ENCODE peak calls at places on chromosomes 5 and 9, in four cellular contexts. T, H, J and V are unnamed samples. For H3K4me1, the result is how much of the 10 kb centered on the place peaks cover.

GRCh38 chr9:130847306-130848217 is 12.5 kb downstream of the ABL1 start:
- DNase-seq in T (peak), H (peak), J (peak), V (peak)

GRCh38 chr9:31140316-31140715 is 1244.1 kb upstream of the ACO1 start:
- DNase-seq in T (peak), H (peak), J (no peak), V (peak)

GRCh38 chr5:131550606-131551005 is 84.4 kb downstream of the RAPGEF6 start:
- DNase-seq in T (no peak), H (no peak), J (no peak), V (no peak)

GRCh38 chr9:36436909-36437308 is 36.8 kb upstream of the RNF38 start:
- DNase-seq in T (peak), H (no peak), J (no peak), V (no peak)

GRCh38 chr5:176822426-176823075 is 12.2 kb downstream of the UNC5A start:
- DNase-seq in T (no peak), H (peak), J (no peak), V (no peak)

GRCh38 chr5:177098103-177098771 is 11.5 kb downstream of the FGFR4 start:
- DNase-seq in T (peak), H (no peak), J (no peak), V (no peak)

GRCh38 chr9:117156150-117156688 is 258.6 kb downstream of the ASTN2 start:
- DNase-seq in T (no peak), H (no peak), J (peak), V (no peak)

GRCh38 chr5:61332891-61333350 is 863 bp downstream of the ZSWIM6 start:
- DNase-seq in T (peak), H (peak), J (no peak), V (peak)

GRCh38 chr9:106859957-106860715 is 2.8 kb upstream of the ZNF462 start:
- DNase-seq in T (peak), H (peak), J (no peak), V (peak)

GRCh38 chr5:143755969-143756368 is 56.0 kb upstream of the HMHB1 start:
- DNase-seq in T (no peak), H (no peak), J (no peak), V (no peak)

GRCh38 chr9:92882276-92882675 is 4.4 kb upstream of the ZNF484 start:
- DNase-seq in T (no peak), H (no peak), J (no peak), V (no peak)

GRCh38 chr5:152905286-152905685 is 500.2 kb upstream of the NMUR2 start:
- DNase-seq in T (no peak), H (no peak), J (no peak), V (no peak)

GRCh38 chr5:3181641-3182040 is 414.0 kb upstream of the IRX1 start:
- DNase-seq in T (no peak), H (no peak), J (no peak), V (no peak)

GRCh38 chr5:109859537-109859936 is 169.8 kb downstream of the MAN2A1 start:
- DNase-seq in T (peak), H (no peak), J (no peak), V (no peak)

GRCh38 chr5:52989025-52989780 is at the start of gene ITGA2:
- DNase-seq in T (peak), H (peak), J (peak), V (peak)

GRCh38 chr9:135959814-135960213 is 1.4 kb downstream of the UBAC1 start:
- DNase-seq in T (no peak), H (no peak), J (no peak), V (no peak)

GRCh38 chr5:135471726-135472125 is 19.6 kb upstream of the TIFAB start:
- DNase-seq in T (no peak), H (no peak), J (no peak), V (no peak)

GRCh38 chr5:84635235-84636055 is 250.8 kb upstream of the EDIL3 start:
- DNase-seq in T (no peak), H (no peak), J (no peak), V (no peak)

GRCh38 chr5:140986117-140986521 is 19.8 kb downstream of the PCDHAC2 start:
- DNase-seq in T (no peak), H (no peak), J (no peak), V (peak)

GRCh38 chr5:131564229-131564652 is 70.8 kb downstream of the RAPGEF6 start:
- DNase-seq in T (no peak), H (no peak), J (no peak), V (no peak)

GRCh38 chr9:122005597-122005996 is 87.5 kb downstream of the TTLL11 start:
- DNase-seq in T (peak), H (peak), J (peak), V (peak)

GRCh38 chr5:77561965-77562364 is 69.8 kb upstream of the WDR41 start:
- DNase-seq in T (no peak), H (no peak), J (no peak), V (no peak)

GRCh38 chr5:86427158-86427557 is 190.6 kb upstream of the COX7C start:
- DNase-seq in T (no peak), H (no peak), J (no peak), V (no peak)

GRCh38 chr9:19946446-19947109 is 157.7 kb upstream of the SLC24A2 start:
- DNase-seq in T (no peak), H (peak), J (no peak), V (peak)

GRCh38 chr5:77850536-77851228 is 74.5 kb upstream of the TBCA start:
- DNase-seq in T (no peak), H (no peak), J (peak), V (no peak)

GRCh38 chr9:96135071-96135825 is 166.7 kb downstream of the HSD17B3 start:
- DNase-seq in T (peak), H (no peak), J (no peak), V (no peak)

GRCh38 chr9:96137666-96138429 is 164.1 kb downstream of the HSD17B3 start:
- DNase-seq in T (peak), H (no peak), J (no peak), V (no peak)

GRCh38 chr9:96133296-96134010 is 168.5 kb downstream of the HSD17B3 start:
- DNase-seq in T (no peak), H (no peak), J (no peak), V (no peak)

GRCh38 chr9:96136992-96137665 is 164.8 kb downstream of the HSD17B3 start:
- DNase-seq in T (peak), H (peak), J (no peak), V (no peak)

DNA sequence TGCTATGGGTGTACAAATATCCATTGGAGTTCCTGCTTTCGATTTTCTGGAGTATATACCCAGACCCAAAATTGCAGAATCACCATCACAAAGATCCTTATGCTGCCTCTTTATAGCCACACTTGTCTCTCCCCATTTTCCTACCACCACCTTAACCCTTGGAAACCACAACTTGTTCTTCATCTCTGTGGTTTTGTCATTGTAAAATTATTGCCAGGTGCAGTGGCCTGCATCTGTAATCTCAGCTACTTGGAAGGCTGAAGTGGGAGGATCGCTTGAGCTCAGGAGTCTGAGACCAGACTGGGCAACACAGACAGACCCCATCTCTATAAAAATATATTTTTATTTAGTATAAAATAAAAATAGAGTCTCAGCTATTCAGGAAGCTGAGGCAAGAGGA is 166.1 kb downstream of the HSD17B3 start:
- DNase-seq in T (no peak), H (no peak), J (no peak), V (no peak)
- H3K4me1 ChIP-seq in T (under half), H (under half), J (under half), V (under half)

DNA sequence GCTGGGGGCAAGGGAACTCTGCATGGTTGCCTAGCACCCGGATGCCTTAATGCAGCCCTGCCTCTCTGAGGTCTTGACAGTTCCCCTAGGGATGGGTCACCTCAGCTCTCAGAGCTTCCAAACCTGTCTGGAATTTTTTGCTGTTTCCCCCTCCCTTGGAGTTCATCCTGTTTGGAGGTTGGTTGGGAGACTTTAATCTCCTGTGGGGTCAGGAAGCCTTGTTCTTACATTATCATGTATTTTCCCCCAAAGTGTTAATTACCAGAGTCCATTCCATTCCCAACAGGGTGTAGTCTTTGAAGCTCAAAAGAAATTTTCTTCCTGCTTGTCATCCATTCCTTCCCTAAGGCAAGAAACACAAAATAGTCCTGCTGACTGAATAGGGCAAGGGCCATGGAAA is 150.3 kb upstream of the SPRY4 start:
- DNase-seq in T (no peak), H (no peak), J (no peak), V (no peak)
- H3K27ac ChIP-seq in T (no peak), H (no peak), J (no peak), V (no peak)

GRCh38 chr9:90003046-90003355 is 398.2 kb downstream of the GADD45G start:
- DNase-seq in T (no peak), H (no peak), J (no peak), V (no peak)

GRCh38 chr9:90000925-90001324 is 396.1 kb downstream of the GADD45G start:
- DNase-seq in T (no peak), H (no peak), J (no peak), V (no peak)

GRCh38 chr9:90001756-90002155 is 396.9 kb downstream of the GADD45G start:
- DNase-seq in T (no peak), H (no peak), J (no peak), V (no peak)

GRCh38 chr9:89999534-90000370 is 394.9 kb downstream of the GADD45G start:
- DNase-seq in T (peak), H (peak), J (no peak), V (no peak)

GRCh38 chr9:90002299-90003045 is 397.7 kb downstream of the GADD45G start:
- DNase-seq in T (no peak), H (no peak), J (no peak), V (no peak)
- H3K4me1 ChIP-seq in T (under half), H (under half), J (under half), V (under half)

GRCh38 chr9:133147412-133148271 is 16.1 kb downstream of the GBGT1 start:
- DNase-seq in T (peak), H (peak), J (peak), V (peak)

GRCh38 chr9:133148351-133149129 is 15.2 kb downstream of the GBGT1 start:
- DNase-seq in T (peak), H (peak), J (no peak), V (peak)

GRCh38 chr9:133151601-133152525 is 11.9 kb downstream of the GBGT1 start:
- DNase-seq in T (no peak), H (no peak), J (no peak), V (no peak)

GRCh38 chr9:133151041-133151440 is 12.7 kb downstream of the GBGT1 start:
- DNase-seq in T (no peak), H (no peak), J (no peak), V (no peak)

DNA sequence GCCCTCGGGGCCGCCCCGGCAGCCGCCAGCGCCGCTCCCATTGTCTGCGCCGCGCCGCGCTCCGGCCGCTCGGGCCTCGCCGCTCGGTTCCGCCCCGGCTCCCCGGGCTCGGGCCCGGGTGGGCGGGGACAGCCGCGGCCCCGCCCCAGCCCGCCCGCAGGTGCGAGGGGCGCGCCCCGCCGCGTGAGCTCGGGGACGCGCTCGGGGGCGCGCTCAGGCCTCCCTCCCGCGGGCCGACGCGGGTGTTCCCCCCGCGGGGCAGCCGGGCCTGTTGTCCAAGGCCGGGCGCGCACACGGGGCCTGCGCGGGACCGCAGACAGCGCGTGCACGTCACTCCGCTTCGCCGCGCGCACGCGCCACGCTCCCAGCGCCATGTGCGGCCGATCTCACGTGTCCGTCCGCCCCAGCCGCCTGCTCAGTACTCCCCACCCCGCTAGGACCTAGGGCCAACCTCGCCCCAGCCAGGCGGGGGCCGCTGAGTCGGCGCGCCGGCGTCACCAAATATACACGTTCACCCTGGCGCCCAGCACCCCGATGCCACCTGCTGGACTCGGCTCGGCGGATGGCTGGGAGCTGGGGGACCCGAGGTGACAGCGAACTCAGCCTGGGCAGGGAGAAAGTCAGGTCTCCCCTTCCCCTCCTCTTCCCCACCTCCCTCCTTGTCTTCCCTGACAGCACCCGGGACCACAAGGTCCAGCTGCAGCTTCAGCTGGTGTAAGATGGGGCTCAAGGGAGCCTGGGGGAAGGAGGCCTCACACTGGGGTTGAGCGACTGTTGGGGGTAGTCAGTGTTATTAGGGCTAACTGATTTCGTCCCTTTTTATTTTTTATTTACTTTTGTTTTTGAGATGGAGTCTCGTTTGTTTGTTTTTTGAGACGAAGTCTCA is 14.3 kb downstream of the GBGT1 start:
- DNase-seq in T (peak), H (peak), J (peak), V (peak)
- H3K27ac ChIP-seq in T (peak), H (peak), J (peak), V (peak)